ENCODE peak calls at places on chromosomes 11 and 22, in four cellular contexts. G is HFF-Myc, O is natural killer cell, V is psoas muscle. Y is an unnamed sample.
A peak's percentile ranks its signal among the peaks of the same experiment; 100 is the strongest.

GRCh38 chr11:115363426-115363825 is 140.8 kb downstream of the CADM1 start:
- DNase-seq in G (no peak), O (no peak), V (no peak), Y (no peak)

GRCh38 chr22:23289130-23289503 is 108.8 kb downstream of the BCR start:
- DNase-seq in G (no peak), O (no peak), V (no peak), Y (no peak)

GRCh38 chr22:23777776-23778575 is 5.3 kb downstream of the MMP11 start:
- DNase-seq in G (no peak), O (no peak), V (no peak), Y (no peak)

GRCh38 chr11:14520902-14521151 is 641 bp upstream of the PSMA1 start:
- DNase-seq in G (no peak), O (no peak), V (no peak), Y (no peak)

GRCh38 chr11:13126430-13126829 is 117.3 kb downstream of the RASSF10 start:
- DNase-seq in G (no peak), O (no peak), V (no peak), Y (no peak)

GRCh38 chr22:19180740-19181410 is 2.3 kb upstream of the SLC25A1 start:
- DNase-seq in G (no peak), O (no peak), V (no peak), Y (no peak)

GRCh38 chr11:2770556-2771301 is 70.9 kb upstream of the KCNQ1OT1 start:
- DNase-seq in G (no peak), O (peak; percentile 11), V (no peak), Y (peak; percentile 26)

GRCh38 chr22:23414727-23415489 is 165.2 kb downstream of the IGLL1 start:
- DNase-seq in G (no peak), O (no peak), V (no peak), Y (no peak)

GRCh38 chr22:29988719-29989118 is 91.5 kb upstream of the HORMAD2 start:
- DNase-seq in G (no peak), O (no peak), V (no peak), Y (no peak)

GRCh38 chr11:18669629-18670162 is 28.9 kb upstream of the TMEM86A start:
- DNase-seq in G (no peak), O (no peak), V (no peak), Y (no peak)

GRCh38 chr11:16981651-16982194 is 32.5 kb downstream of the PLEKHA7 start:
- DNase-seq in G (no peak), O (no peak), V (no peak), Y (no peak)

GRCh38 chr11:7936615-7937014 is 4.9 kb downstream of the OR10A3 start:
- DNase-seq in G (no peak), O (no peak), V (no peak), Y (no peak)

GRCh38 chr11:100004541-100004940 is 682.5 kb upstream of the ARHGAP42 start:
- DNase-seq in G (no peak), O (no peak), V (no peak), Y (no peak)

GRCh38 chr11:33704240-33705002 is 3.8 kb upstream of the C11orf91 start:
- DNase-seq in G (no peak), O (no peak), V (no peak), Y (no peak)

GRCh38 chr22:40588726-40589125 is 47.8 kb downstream of the MRTFA start:
- DNase-seq in G (no peak), O (no peak), V (no peak), Y (no peak)

GRCh38 chr22:39906207-39906606 is 5.3 kb downstream of the GRAP2 start:
- DNase-seq in G (no peak), O (no peak), V (no peak), Y (no peak)

GRCh38 chr11:118485273-118485672 is 42.0 kb upstream of the TTC36 start:
- DNase-seq in G (no peak), O (no peak), V (no peak), Y (no peak)
- TF ChIP-seq CTCF in G (peak; percentile 16), O (peak; percentile 16), V (no peak), Y (no peak)

DNA sequence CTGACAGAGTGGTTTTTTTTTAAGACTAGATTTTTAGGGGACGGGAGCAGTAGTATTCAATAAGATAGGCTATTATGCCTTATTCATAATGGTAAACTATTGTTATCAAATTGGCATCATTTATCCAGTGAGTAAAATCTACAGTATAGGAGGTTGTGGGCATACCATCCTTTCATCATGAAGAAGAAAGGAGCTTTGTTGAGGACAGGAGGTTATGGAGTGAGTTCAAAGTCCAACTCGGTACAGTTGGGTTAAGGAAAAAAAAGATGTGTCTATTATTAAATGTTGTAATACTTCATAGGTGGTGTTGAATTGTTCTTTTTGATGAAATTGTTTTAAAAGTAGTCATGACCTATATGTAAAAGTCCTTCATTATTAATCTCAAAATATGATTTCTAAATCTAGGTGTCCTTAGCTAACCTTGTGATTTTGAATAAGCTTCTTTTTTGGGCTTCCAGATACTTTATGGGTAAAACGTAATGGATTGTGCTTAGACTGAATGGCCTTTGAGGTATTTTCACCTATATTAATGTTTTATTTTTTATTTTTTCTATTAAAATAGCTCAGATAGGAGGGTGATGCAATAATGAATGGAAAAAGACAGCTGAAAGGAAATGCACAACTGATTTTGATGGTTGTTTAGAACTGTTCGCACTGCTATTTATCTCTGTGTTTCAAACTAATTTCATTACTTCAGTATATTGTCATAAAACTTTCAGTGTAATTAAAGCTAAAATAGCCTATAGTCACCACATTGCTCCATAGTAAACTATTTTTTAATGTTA is 15.3 kb upstream of the CNTF start:
- DNase-seq in G (no peak), O (no peak), V (no peak), Y (no peak)
- TF ChIP-seq CTCF in G (no peak), O (no peak), V (no peak), Y (no peak)

DNA sequence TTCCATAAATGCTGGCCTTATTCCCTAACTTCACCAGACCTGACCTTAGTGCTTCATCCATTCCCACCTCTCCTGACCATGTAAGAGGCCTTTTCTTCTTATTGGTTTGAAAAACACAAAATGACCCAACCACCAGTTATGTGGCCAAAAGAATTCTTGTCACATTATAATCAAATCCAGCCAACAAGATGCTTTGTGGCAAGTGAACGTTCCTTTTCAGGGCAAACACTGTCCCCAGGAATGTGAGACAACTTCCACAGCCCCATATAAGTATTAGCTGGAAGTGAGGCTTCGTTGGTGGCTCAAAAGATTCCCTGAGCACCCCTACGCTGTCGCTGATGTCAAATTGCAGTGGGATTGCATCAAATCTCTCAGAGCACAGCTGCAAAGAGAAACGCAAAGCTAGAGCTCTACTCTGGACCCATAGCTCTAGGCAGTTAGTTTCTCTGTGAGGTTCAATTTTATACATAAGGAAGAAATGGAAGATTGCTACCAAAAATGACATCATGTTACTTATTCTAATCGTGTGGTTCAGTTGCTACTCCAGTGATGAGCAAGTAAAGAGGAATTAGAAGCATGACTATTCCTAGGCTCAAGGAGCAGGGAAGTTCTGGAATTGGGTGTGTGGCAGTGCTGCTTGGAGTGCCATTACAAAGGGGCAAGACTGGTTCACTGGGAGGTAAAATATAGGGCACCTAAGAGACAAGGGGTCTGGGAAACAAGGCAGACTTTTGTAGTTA is 26.1 kb downstream of the GLYATL1 start:
- DNase-seq in G (no peak), O (no peak), V (no peak), Y (no peak)
- TF ChIP-seq CTCF in G (no peak), O (no peak), V (no peak), Y (no peak)

GRCh38 chr11:86418929-86419328 is 44.2 kb downstream of the CCDC81 start:
- DNase-seq in G (no peak), O (no peak), V (no peak), Y (no peak)
- TF ChIP-seq CTCF in G (peak; percentile 24), O (no peak), V (peak; percentile 11), Y (no peak)

DNA sequence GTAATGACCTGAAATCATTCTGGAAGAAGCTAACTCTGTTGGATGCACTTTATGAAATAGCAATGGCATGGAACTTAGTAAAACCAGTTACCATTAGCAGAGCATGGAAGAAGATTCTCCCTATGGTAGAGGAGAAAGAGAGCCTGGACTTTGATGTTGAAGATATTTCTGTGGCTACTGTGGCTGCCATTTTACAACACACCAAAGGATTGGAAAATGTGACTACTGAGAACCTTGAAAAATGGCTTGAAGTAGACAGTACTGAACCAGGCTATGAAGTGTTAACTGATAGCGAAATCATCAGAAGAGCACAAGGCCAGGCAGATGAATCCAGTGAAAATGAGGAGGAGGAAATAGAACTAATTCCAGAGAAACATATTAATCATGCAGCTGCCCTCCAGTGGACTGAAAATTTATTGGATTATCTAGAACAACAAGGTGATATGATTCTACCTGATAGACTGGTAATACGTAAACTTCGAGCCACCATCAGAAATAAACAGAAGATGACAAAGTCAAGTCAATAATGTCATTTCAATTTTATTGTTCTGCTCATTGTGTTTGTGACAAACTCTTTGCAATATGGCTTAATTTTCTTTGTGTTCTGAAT is 2.0 kb downstream of the JRKL start:
- DNase-seq in G (no peak), O (no peak), V (no peak), Y (no peak)
- TF ChIP-seq CTCF in G (no peak), O (no peak), V (no peak), Y (no peak)

GRCh38 chr11:783581-784015 is 6.3 kb downstream of the CEND1 start:
- DNase-seq in G (peak; percentile 85), O (no peak), V (peak; percentile 87), Y (no peak)
- TF ChIP-seq CTCF in G (peak; percentile 91), O (no peak), V (peak; percentile 69), Y (no peak)

DNA sequence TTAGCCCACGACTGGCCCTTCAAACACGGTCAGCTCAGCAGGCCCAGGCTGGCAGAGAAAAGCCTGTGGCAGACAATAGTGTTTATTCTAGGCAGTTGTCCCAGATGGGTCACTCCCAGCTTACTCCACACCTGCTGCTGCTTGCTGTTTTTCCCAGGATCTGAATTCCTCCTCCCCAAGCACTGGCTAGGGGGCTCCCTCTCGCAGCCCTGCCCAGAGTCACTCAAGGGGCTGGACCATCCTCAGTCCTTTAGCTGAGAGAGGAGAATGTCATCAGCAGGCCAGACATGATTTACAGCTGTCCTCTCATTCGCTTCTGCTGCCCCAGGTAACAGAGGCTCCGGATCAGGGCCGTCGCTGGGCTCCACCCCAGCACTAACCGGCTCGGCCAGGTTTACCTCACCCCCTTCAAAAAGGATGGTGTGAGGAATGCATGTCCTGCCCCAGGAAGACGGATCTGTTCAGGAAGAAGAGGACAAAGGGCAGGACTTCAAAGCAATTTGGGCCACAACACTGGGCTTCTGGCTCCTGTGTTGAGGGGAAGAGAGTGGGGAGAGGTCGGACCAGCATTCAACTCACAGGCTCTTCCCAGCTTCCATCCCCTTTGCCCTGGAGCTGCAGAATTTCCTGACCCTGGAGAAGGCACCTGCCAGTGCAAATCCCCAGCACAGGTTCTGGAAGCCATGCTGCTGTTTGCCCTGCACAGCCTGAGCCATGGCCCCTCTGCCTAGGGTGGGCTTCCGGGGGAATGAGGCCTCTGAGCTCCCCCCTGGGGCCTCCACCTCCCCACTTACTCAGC is 59.7 kb upstream of the BARX2 start:
- DNase-seq in G (no peak), O (no peak), V (no peak), Y (no peak)
- TF ChIP-seq CTCF in G (no peak), O (no peak), V (no peak), Y (no peak)